ENCODE peak calls at places on chromosomes 6 and 20, in ten cellular contexts. N, V, R, J, S, G, Z, Y, M and D are unnamed samples.

GRCh38 chr6:81214414-81215091 is 537.9 kb downstream of the TENT5A start:
- DNase-seq in N (no peak), V (no peak), R (no peak), J (no peak), S (no peak), G (no peak), Z (no peak), Y (no peak), M (no peak), D (no peak)

GRCh38 chr20:1301031-1301529 is 27.9 kb downstream of the SDCBP2 start:
- DNase-seq in N (no peak), V (peak; percentile 26), R (no peak), J (no peak), S (no peak), G (no peak), Z (no peak), Y (peak; percentile 7), M (peak; percentile 69), D (no peak)

GRCh38 chr20:17460119-17460518 is 71.1 kb downstream of the BFSP1 start:
- DNase-seq in N (no peak), V (no peak), R (no peak), J (no peak), S (no peak), G (no peak), Z (no peak), Y (no peak), M (no peak), D (no peak)

GRCh38 chr6:10725716-10726115 is 2.8 kb downstream of the TMEM14C start:
- DNase-seq in N (no peak), V (no peak), R (peak; percentile 11), J (peak; percentile 1), S (no peak), G (peak; percentile 27), Z (no peak), Y (no peak), M (no peak), D (no peak)

GRCh38 chr6:43178150-43178549 is 3.8 kb upstream of the CUL9 start:
- DNase-seq in N (no peak), V (no peak), R (no peak), J (no peak), S (no peak), G (no peak), Z (no peak), Y (no peak), M (no peak), D (no peak)

GRCh38 chr6:12024715-12025434 is 12.8 kb downstream of the HIVEP1 start:
- DNase-seq in N (no peak), V (no peak), R (no peak), J (no peak), S (no peak), G (no peak), Z (no peak), Y (no peak), M (peak; percentile 51), D (no peak)

GRCh38 chr20:36663026-36663425 is 17.0 kb upstream of the SLA2 start:
- DNase-seq in N (no peak), V (no peak), R (no peak), J (no peak), S (no peak), G (no peak), Z (no peak), Y (no peak), M (no peak), D (no peak)

GRCh38 chr6:37311666-37312473 is 41.9 kb upstream of the RNF8 start:
- DNase-seq in N (no peak), V (no peak), R (no peak), J (no peak), S (no peak), G (peak; percentile 10), Z (no peak), Y (no peak), M (peak; percentile 62), D (no peak)

GRCh38 chr6:23650676-23651075 is 475.3 kb upstream of the NRSN1 start:
- DNase-seq in N (no peak), V (no peak), R (peak; percentile 47), J (peak; percentile 24), S (peak; percentile 46), G (peak; percentile 62), Z (no peak), Y (no peak), M (no peak), D (no peak)

GRCh38 chr20:6074145-6074561 is 20.3 kb upstream of the LRRN4 start:
- DNase-seq in N (no peak), V (no peak), R (no peak), J (no peak), S (peak; percentile 16), G (no peak), Z (peak; percentile 41), Y (no peak), M (peak; percentile 26), D (no peak)

GRCh38 chr6:147310511-147310910 is 106.3 kb downstream of the STXBP5 start:
- DNase-seq in N (no peak), V (no peak), R (no peak), J (no peak), S (no peak), G (no peak), Z (no peak), Y (no peak), M (no peak), D (no peak)

GRCh38 chr6:106446287-106446885 is 85.9 kb downstream of the CRYBG1 start:
- DNase-seq in N (peak; percentile 1), V (no peak), R (no peak), J (no peak), S (no peak), G (peak; percentile 13), Z (no peak), Y (no peak), M (peak; percentile 36), D (no peak)

GRCh38 chr6:87658516-87658915 is 43.5 kb downstream of the AKIRIN2 start:
- DNase-seq in N (no peak), V (no peak), R (no peak), J (no peak), S (no peak), G (no peak), Z (peak; percentile 35), Y (no peak), M (peak; percentile 36), D (no peak)

GRCh38 chr20:11144114-11144513 is 470.3 kb upstream of the JAG1 start:
- DNase-seq in N (no peak), V (no peak), R (no peak), J (no peak), S (no peak), G (no peak), Z (no peak), Y (no peak), M (peak; percentile 89), D (no peak)

GRCh38 chr6:166143011-166143410 is 24.6 kb downstream of the TBXT start:
- DNase-seq in N (no peak), V (no peak), R (no peak), J (no peak), S (no peak), G (no peak), Z (peak; percentile 58), Y (no peak), M (peak; percentile 81), D (no peak)

GRCh38 chr6:2658788-2659187 is 91.9 kb downstream of the MYLK4 start:
- DNase-seq in N (no peak), V (no peak), R (no peak), J (no peak), S (no peak), G (no peak), Z (no peak), Y (no peak), M (peak; percentile 24), D (no peak)

GRCh38 chr6:159959976-159960384 is 8.9 kb upstream of the IGF2R start:
- DNase-seq in N (no peak), V (no peak), R (no peak), J (no peak), S (no peak), G (peak; percentile 18), Z (peak; percentile 77), Y (no peak), M (peak; percentile 41), D (no peak)

GRCh38 chr6:133441491-133441890 is 200.3 kb downstream of the EYA4 start:
- DNase-seq in N (no peak), V (no peak), R (no peak), J (no peak), S (no peak), G (no peak), Z (no peak), Y (no peak), M (no peak), D (no peak)